ENCODE peak calls at places on chromosomes 7 and 10, in six cellular contexts. Z, Q, C, F, X and D are unnamed samples.
A peak's percentile ranks its signal among the peaks of the same experiment; 100 is the strongest.

GRCh38 chr10:78277734-78278404 is 244.2 kb downstream of the RPS24 start:
- DNase-seq in Z (peak; percentile 76), Q (peak; percentile 23), C (no peak), F (no peak), X (peak; percentile 9), D (no peak)

GRCh38 chr7:3412871-3413270 is 111.8 kb downstream of the SDK1 start:
- DNase-seq in Z (no peak), Q (no peak), C (no peak), F (no peak), X (no peak), D (no peak)

GRCh38 chr7:130149575-130150139 is 55.5 kb downstream of the TMEM209 start:
- DNase-seq in Z (no peak), Q (no peak), C (peak; percentile 76), F (no peak), X (no peak), D (no peak)

GRCh38 chr10:77505431-77506334 is 131.9 kb downstream of the KCNMA1 start:
- DNase-seq in Z (peak; percentile 87), Q (peak; percentile 23), C (no peak), F (peak; percentile 87), X (peak; percentile 81), D (peak; percentile 92)

GRCh38 chr7:105228555-105228954 is 160.2 kb downstream of the SRPK2 start:
- DNase-seq in Z (no peak), Q (no peak), C (no peak), F (no peak), X (no peak), D (no peak)

GRCh38 chr7:63900394-63901203 is 98.0 kb upstream of the ZNF722 start:
- DNase-seq in Z (no peak), Q (no peak), C (peak; percentile 95), F (peak; percentile 19), X (peak; percentile 45), D (no peak)

GRCh38 chr10:21497177-21497807 is 28.2 kb downstream of the SKIDA1 start:
- DNase-seq in Z (peak; percentile 80), Q (peak; percentile 94), C (peak; percentile 97), F (peak; percentile 73), X (peak; percentile 90), D (peak; percentile 66)

GRCh38 chr7:26444554-26444953 is 152.9 kb downstream of the SNX10 start:
- DNase-seq in Z (no peak), Q (no peak), C (no peak), F (no peak), X (no peak), D (no peak)

GRCh38 chr7:99146979-99147378 is 3.1 kb upstream of the SMURF1 start:
- DNase-seq in Z (no peak), Q (no peak), C (no peak), F (no peak), X (no peak), D (no peak)

DNA sequence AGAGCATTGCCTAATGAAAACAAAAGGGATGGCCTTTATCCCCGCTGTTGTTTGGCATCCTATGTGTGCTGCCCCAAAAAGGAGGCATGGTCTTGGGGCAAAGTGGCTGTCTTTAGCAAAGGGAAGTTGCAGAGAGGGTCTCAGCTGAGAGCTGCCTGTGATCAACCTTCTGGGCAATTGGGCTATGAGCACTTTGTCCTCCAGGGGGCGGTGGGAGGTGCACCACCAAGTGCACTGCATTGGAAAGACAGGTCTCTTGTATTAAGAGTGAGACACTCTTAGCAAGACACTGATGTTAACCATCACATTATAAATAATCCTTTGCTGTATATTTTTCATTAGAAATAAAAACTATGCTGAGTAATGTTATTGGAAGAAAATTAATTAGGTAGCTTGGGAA is 314.8 kb downstream of the POM121L12 start:
- DNase-seq in Z (no peak), Q (peak; percentile 50), C (no peak), F (peak; percentile 20), X (peak; percentile 44), D (no peak)
- TF ChIP-seq CTCF in Z (no peak), Q (peak; percentile 47), C (peak; percentile 40), F (peak; percentile 64), X (peak; percentile 64), D (peak; percentile 19)

DNA sequence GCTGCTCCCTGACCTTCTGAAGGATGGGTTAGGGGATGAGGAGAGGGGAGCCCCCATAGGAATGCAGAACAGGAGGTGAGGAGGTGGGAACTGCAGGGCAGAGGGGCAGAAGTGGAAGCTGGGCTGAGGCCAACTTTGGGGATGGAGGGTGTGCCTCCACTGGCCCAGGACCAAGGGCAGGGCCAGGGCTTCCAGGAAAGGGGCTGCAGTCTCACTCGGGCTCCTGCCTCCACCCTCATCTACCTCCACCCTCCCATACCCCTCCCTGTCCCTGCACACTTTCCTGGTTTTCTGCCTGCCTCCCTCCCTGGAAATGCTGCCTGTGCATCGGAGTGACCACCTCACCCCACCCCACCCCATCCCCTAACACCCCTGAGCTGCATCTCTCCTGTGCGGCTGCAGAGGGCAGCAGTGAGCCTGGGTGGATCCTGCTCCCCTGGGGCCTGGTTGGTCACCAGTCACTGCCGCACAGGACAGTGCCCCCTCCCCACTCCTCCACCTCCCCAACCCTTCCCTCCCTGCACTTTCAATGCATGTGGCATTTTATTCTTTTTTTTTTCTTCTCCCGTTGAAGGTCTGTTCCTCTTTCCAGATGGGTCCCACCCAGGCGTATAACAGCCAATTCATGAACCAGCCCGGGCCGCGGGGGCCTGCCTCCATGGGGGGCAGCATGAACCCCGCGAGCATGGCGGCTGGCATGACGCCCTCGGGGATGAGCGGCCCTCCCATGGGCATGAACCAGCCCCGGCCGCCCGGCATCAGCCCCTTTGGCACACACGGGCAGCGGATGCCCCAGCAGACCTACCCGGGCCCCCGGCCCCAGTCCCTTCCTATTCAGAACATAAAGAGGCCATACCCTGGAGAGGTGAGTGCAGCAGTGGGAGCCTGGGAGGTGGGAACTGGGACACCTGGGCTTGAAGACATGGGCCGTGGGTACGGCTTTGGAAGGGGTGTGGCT is 54.2 kb upstream of the PPIF start:
- DNase-seq in Z (no peak), Q (no peak), C (no peak), F (no peak), X (no peak), D (no peak)
- TF ChIP-seq CTCF in Z (peak; percentile 63), Q (peak; percentile 45), C (peak; percentile 34), F (peak; percentile 63), X (peak; percentile 63), D (peak; percentile 61)

DNA sequence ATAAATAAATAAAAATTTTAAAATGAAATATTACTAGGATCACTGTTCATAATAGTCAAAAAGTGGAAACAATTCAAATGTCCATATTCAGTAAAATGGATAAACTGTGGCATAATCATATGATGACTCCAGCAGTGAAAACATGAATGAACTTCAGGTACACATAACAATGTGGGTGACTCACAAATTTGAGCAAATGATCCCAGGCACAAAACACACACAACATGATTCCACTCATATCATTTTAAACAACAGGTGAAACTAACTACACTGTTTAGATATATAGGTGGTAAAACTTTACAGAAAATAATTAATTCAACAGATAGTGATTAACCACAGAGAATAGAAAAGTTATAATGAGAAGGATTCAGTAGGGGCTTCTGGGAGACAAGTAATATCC is 14.7 kb upstream of the SAMD8 start:
- DNase-seq in Z (no peak), Q (no peak), C (no peak), F (peak; percentile 71), X (peak; percentile 70), D (peak; percentile 38)
- TF ChIP-seq CTCF in Z (no peak), Q (no peak), C (no peak), F (no peak), X (no peak), D (no peak)

DNA sequence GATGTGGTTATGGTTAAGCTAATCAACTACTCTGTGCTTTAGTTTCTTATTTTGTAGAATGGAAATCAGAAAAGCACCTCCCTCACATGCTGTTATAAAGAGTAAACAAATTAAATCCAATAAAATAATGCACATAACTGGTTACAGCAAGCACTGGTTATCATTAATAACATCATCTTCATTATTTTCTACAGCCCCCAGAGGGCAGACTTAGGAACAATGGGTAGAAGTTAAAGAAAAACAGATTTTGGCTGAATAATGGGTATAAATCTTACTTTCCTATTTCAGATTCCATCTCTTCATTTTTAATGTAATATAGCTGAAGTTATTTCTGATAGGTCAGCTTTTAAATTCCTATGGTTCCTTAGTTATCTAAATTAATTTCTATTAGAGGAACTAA is 126.5 kb downstream of the DOCK4 start:
- DNase-seq in Z (peak; percentile 34), Q (no peak), C (no peak), F (no peak), X (no peak), D (no peak)
- TF ChIP-seq CTCF in Z (peak; percentile 34), Q (peak; percentile 2), C (peak; percentile 27), F (no peak), X (no peak), D (peak; percentile 37)

GRCh38 chr10:129914960-129915359 is 49.1 kb downstream of the EBF3 start:
- DNase-seq in Z (no peak), Q (no peak), C (peak; percentile 38), F (no peak), X (no peak), D (no peak)
- TF ChIP-seq CTCF in Z (no peak), Q (no peak), C (no peak), F (no peak), X (no peak), D (no peak)